ENCODE peak calls at places on chromosomes 4 and X, in seven cellular contexts. E, V, I, H, D, G and Q are unnamed samples.

GRCh38 chrX:102917801-102918200 is 19.3 kb upstream of the RAB40AL start:
- DNase-seq in H (no peak), E (peak), V (no peak), G (no peak), I (no peak), D (no peak), Q (no peak)

GRCh38 chr4:149999485-150000074 is 78.7 kb upstream of the DCLK2 start:
- DNase-seq in I (peak), G (peak), H (no peak), V (no peak), D (peak), E (peak), Q (peak)

GRCh38 chr4:143337600-143338287 is 1.1 kb downstream of the GAB1 start:
- DNase-seq in E (peak), I (no peak), V (no peak), G (peak), D (peak), H (peak), Q (no peak)

GRCh38 chr4:164716901-164717300 is 37.0 kb upstream of the SMIM31 start:
- DNase-seq in D (no peak), G (no peak), V (no peak), H (no peak), E (no peak), I (no peak), Q (no peak)

GRCh38 chrX:113392355-113392754 is 551.7 kb upstream of the AMOT start:
- DNase-seq in V (no peak), H (no peak), D (no peak), E (no peak), I (no peak), G (no peak), Q (no peak)

GRCh38 chrX:103608305-103608963 is 671 bp downstream of the TCEAL3 start:
- DNase-seq in I (peak), H (no peak), G (no peak), E (peak), V (no peak), D (no peak), Q (no peak)

GRCh38 chrX:109826954-109827708 is 94.1 kb upstream of the ACSL4 start:
- DNase-seq in E (peak), G (peak), D (peak), I (no peak), V (no peak), H (no peak), Q (no peak)

GRCh38 chr4:184889683-184890082 is 63.9 kb upstream of the ACSL1 start:
- DNase-seq in H (no peak), E (no peak), G (no peak), I (no peak), V (no peak), D (no peak), Q (no peak)

GRCh38 chrX:132818638-132819037 is 139.8 kb downstream of the HS6ST2 start:
- DNase-seq in H (no peak), I (no peak), V (no peak), G (no peak), D (no peak), E (no peak), Q (no peak)

GRCh38 chr4:130288576-130288975 is 1192.6 kb downstream of the C4orf33 start:
- DNase-seq in D (no peak), V (peak), H (no peak), G (no peak), E (no peak), I (no peak), Q (no peak)

GRCh38 chr4:30269850-30270249 is 450.3 kb upstream of the PCDH7 start:
- DNase-seq in E (peak), V (no peak), H (no peak), G (no peak), D (no peak), I (no peak), Q (no peak)

GRCh38 chrX:3697701-3698279 is 15.7 kb downstream of the PRKX start:
- DNase-seq in V (peak), D (no peak), E (no peak), G (peak), H (peak), I (no peak), Q (no peak)

GRCh38 chr4:6343950-6344408 is 74.3 kb downstream of the WFS1 start:
- DNase-seq in I (no peak), H (no peak), E (peak), D (no peak), G (peak), V (no peak), Q (peak)

GRCh38 chrX:101999644-102000539 is 68.1 kb upstream of the ZMAT1 start:
- DNase-seq in V (no peak), G (no peak), H (no peak), E (no peak), I (no peak), D (no peak), Q (no peak)

GRCh38 chr4:74033721-74034120 is 4.8 kb downstream of the CXCL3 start:
- DNase-seq in V (no peak), H (no peak), G (peak), I (no peak), E (peak), D (peak), Q (no peak)

GRCh38 chr4:86220137-86220536 is 139.7 kb downstream of the MAPK10 start:
- DNase-seq in E (peak), H (no peak), I (no peak), V (peak), G (peak), D (peak), Q (no peak)

GRCh38 chr4:34733185-34733916 is 1511.0 kb downstream of the ARAP2 start:
- DNase-seq in H (no peak), E (no peak), G (no peak), I (no peak), D (no peak), V (no peak), Q (no peak)

GRCh38 chr4:172751550-172751949 is 417.1 kb upstream of the GALNT7 start:
- DNase-seq in V (no peak), H (no peak), I (no peak), D (no peak), E (no peak), G (no peak), Q (no peak)

GRCh38 chr4:171834640-171835039 is 21.4 kb downstream of the GALNTL6 start:
- DNase-seq in H (no peak), I (no peak), V (no peak), G (no peak), E (no peak), D (no peak), Q (no peak)

GRCh38 chrX:7059214-7059838 is 88.2 kb upstream of the STS start:
- DNase-seq in E (no peak), H (no peak), G (no peak), V (no peak), D (no peak), I (peak), Q (no peak)

GRCh38 chr4:168257663-168258235 is 60.8 kb downstream of the DDX60 start:
- DNase-seq in G (no peak), E (no peak), H (no peak), I (no peak), D (peak), V (no peak), Q (no peak)

GRCh38 chr4:184427093-184427492 is 47.3 kb downstream of the IRF2 start:
- DNase-seq in G (no peak), V (no peak), I (no peak), H (no peak), E (peak), D (no peak), Q (no peak)

GRCh38 chr4:66014146-66014765 is 344.0 kb upstream of the EPHA5 start:
- DNase-seq in E (no peak), G (no peak), I (no peak), H (no peak), D (no peak), V (peak), Q (no peak)

GRCh38 chrX:12898073-12898472 is 8.3 kb upstream of the TLR8 start:
- DNase-seq in I (no peak), E (no peak), G (no peak), V (no peak), D (no peak), H (no peak), Q (no peak)

GRCh38 chrX:100625985-100626491 is 10.6 kb downstream of the TSPAN6 start:
- DNase-seq in D (no peak), E (no peak), H (no peak), G (no peak), V (no peak), I (peak), Q (no peak)

GRCh38 chr4:39446842-39447573 is 11.7 kb downstream of the RPL9 start:
- DNase-seq in H (peak), V (no peak), I (peak), E (peak), D (peak), G (peak), Q (peak)

GRCh38 chr4:663438-664428 is 10.3 kb downstream of the ATP5ME start:
- DNase-seq in E (no peak), H (no peak), D (no peak), I (peak), G (no peak), V (no peak), Q (no peak)

GRCh38 chr4:76765473-76766183 is 132.3 kb downstream of the SOWAHB start:
- DNase-seq in D (no peak), G (peak), I (peak), V (no peak), H (no peak), E (no peak), Q (no peak)

GRCh38 chrX:55342533-55343501 is 78.1 kb upstream of the PAGE3 start:
- DNase-seq in I (no peak), V (no peak), H (no peak), E (peak), G (no peak), D (peak), Q (peak)

GRCh38 chr4:100311181-100311580 is 120.9 kb upstream of the DDIT4L start:
- DNase-seq in I (no peak), G (no peak), D (no peak), H (no peak), E (peak), V (no peak), Q (peak)
- TF ChIP-seq CTCF in I (peak), G (peak), D (peak), H (no peak), E (peak), V (no peak), Q (peak)

GRCh38 chr4:24720979-24721378 is 74.4 kb upstream of the SOD3 start:
- DNase-seq in D (no peak), H (no peak), E (no peak), G (no peak), I (no peak), V (no peak), Q (no peak)
- H3K4me3 ChIP-seq in D (no peak), H (no peak), E (no peak), G (no peak), I (no peak), V (no peak), Q (no peak)

DNA sequence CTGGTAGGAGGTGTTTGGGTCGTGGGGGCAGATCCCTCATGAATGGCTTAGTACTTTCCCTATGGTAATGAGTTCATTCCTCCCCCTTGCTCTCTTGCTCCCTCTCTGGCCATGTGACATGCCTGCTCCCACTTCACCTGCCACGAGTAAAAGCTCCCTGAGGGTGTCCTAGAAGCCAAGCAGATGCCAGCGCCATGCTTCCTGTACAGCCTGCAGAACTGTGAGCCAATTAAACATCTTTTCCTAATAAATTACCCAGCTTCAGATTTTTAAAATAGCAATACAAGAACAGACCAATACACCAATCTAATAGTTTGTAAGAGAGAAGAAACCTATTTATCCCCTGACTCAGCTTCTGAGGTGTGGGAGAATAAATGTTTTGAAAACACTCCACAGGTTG is 60.5 kb downstream of the FGFBP1 start:
- DNase-seq in V (no peak), H (no peak), D (no peak), I (no peak), E (no peak), G (no peak), Q (no peak)
- TF ChIP-seq CTCF in V (no peak), H (no peak), D (no peak), I (no peak), E (no peak), G (no peak), Q (no peak)

GRCh38 chr4:37890501-37891220 is at the start of gene TBC1D1:
- DNase-seq in E (peak), G (no peak), V (no peak), I (peak), H (peak), D (no peak), Q (no peak)
- H3K4me3 ChIP-seq in E (peak), G (peak), V (peak), I (peak), H (peak), D (peak), Q (peak)

GRCh38 chrX:153688534-153688899 is 791 bp downstream of the SLC6A8 start:
- DNase-seq in D (no peak), G (no peak), V (no peak), E (no peak), H (no peak), I (no peak), Q (no peak)

GRCh38 chrX:153688900-153689590 is 1.3 kb downstream of the SLC6A8 start:
- DNase-seq in G (peak), D (peak), E (peak), V (no peak), H (no peak), I (no peak), Q (no peak)

GRCh38 chrX:153690466-153690865 is 2.7 kb downstream of the SLC6A8 start:
- DNase-seq in D (no peak), E (no peak), G (no peak), I (no peak), V (no peak), H (no peak), Q (no peak)

GRCh38 chrX:153688071-153688470 is 345 bp downstream of the SLC6A8 start:
- DNase-seq in V (no peak), D (no peak), E (no peak), H (no peak), I (no peak), G (no peak), Q (no peak)

GRCh38 chrX:153689654-153690465 is 2.1 kb downstream of the SLC6A8 start:
- DNase-seq in G (peak), I (no peak), D (no peak), E (peak), H (no peak), V (no peak), Q (no peak)
- TF ChIP-seq CTCF in G (no peak), I (no peak), D (peak), E (peak), H (no peak), V (peak), Q (no peak)

DNA sequence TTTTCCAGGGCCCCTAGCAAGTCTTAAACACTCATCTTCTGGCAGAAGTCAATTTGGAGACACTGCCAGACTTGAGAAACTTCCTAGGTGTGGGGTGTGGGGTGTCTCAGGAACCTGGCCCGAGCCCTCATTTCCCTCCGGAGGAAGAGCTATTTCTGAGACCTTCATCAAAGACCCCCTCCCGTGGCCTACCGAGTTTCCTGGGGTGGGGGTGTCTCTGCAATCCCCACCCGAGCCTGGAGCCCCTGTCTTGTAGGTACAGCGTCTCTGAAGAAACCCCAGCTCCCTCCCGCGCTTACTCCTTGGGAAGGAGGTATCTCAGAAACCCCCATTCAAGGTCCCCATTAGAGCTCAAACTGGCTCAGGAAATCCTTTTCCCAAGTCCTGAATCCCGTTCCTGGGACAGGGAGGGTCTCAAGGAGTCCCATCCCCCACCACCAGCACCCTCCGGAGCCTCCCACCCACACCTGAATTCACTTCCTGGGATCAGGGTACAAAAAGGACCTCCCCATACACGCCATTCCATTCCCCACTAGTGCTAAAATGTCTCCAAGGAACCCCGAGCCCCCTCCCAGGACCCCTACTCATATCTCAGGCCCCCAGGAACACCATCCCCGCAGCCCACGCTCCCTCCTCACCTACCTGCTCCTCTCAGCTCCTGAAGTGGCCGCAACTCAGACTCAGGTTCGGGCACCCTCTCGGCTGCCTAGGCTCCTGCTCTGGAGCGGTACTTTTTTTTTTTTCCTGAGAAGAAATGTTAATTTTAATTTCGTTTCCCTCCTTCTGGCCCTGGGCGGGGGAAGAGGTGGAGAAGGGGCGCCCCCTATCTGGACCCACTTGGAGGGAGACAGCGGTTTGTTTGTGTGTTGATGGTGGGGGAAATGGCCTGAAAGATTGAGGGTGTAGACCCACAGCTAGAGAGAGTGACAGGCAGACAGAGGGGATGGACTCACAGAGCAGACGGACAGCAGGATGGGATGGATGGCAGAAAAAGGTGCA is 1.1 kb downstream of the SLC38A5 start:
- DNase-seq in I (peak), V (no peak), E (no peak), H (no peak), G (no peak), D (no peak), Q (no peak)
- H3K4me3 ChIP-seq in I (peak), V (no peak), E (no peak), H (peak), G (no peak), D (no peak), Q (no peak)